ENCODE peak calls at places on chromosomes 6 and 20, in ten cellular contexts. Q is ovary; V is ascending aorta; D is PC-9; S is HepG2; B is A673; E is esophagus squamous epithelium; X is CD8-positive, alpha-beta T cell; K is IMR-90; U is breast epithelium. N is an unnamed sample. For H3K4me1, the result is how much of the 10 kb centered on the place peaks cover.

GRCh38 chr20:34579191-34579661 is 20.7 kb downstream of the MAP1LC3A start:
- DNase-seq in Q (no peak), V (peak), D (peak), S (peak), B (peak), E (no peak), X (no peak), K (peak), U (no peak), N (peak)

GRCh38 chr6:157381631-157382621 is 936 bp downstream of the ZDHHC14 start:
- DNase-seq in Q (peak), V (peak), D (peak), S (peak), B (peak), E (no peak), X (peak), K (peak), U (peak), N (peak)

GRCh38 chr6:80528115-80528514 is 421.6 kb downstream of the BCKDHB start:
- DNase-seq in Q (no peak), V (no peak), D (no peak), S (no peak), B (no peak), E (no peak), X (no peak), K (peak), U (no peak), N (no peak)

GRCh38 chr6:422423-423061 is 31.0 kb downstream of the IRF4 start:
- DNase-seq in Q (no peak), V (no peak), D (peak), S (peak), B (no peak), E (no peak), X (no peak), K (peak), U (no peak), N (peak)

GRCh38 chr6:116398366-116399005 is 27.7 kb downstream of the DSE start:
- DNase-seq in Q (no peak), V (no peak), D (peak), S (no peak), B (no peak), E (no peak), X (no peak), K (peak), U (no peak), N (peak)

GRCh38 chr20:57097245-57097935 is 169.1 kb downstream of the BMP7 start:
- DNase-seq in Q (no peak), V (no peak), D (no peak), S (no peak), B (no peak), E (no peak), X (no peak), K (no peak), U (no peak), N (no peak)

GRCh38 chr20:34105978-34106675 is 5.9 kb downstream of the EIF2S2 start:
- DNase-seq in Q (no peak), V (no peak), D (no peak), S (no peak), B (no peak), E (no peak), X (no peak), K (no peak), U (no peak), N (no peak)

GRCh38 chr20:19073584-19074198 is 138.8 kb upstream of the SLC24A3 start:
- DNase-seq in Q (no peak), V (no peak), D (no peak), S (peak), B (peak), E (no peak), X (no peak), K (no peak), U (no peak), N (no peak)

GRCh38 chr20:4814696-4815252 is 93.1 kb downstream of the PRND start:
- DNase-seq in Q (no peak), V (peak), D (no peak), S (no peak), B (no peak), E (peak), X (no peak), K (no peak), U (no peak), N (no peak)

GRCh38 chr6:141426400-141426980 is 706.2 kb upstream of the GJE1 start:
- DNase-seq in Q (no peak), V (no peak), D (no peak), S (no peak), B (no peak), E (no peak), X (no peak), K (no peak), U (no peak), N (no peak)

GRCh38 chr6:43286995-43287716 is 10.9 kb upstream of the SLC22A7 start:
- DNase-seq in Q (no peak), V (no peak), D (no peak), S (peak), B (no peak), E (no peak), X (no peak), K (no peak), U (no peak), N (no peak)

GRCh38 chr6:15247750-15248450 is 2.0 kb downstream of the JARID2 start:
- DNase-seq in Q (peak), V (peak), D (peak), S (peak), B (peak), E (peak), X (peak), K (peak), U (peak), N (peak)

GRCh38 chr20:45049904-45050471 is 50.9 kb downstream of the KCNS1 start:
- DNase-seq in Q (no peak), V (no peak), D (no peak), S (no peak), B (no peak), E (no peak), X (no peak), K (no peak), U (no peak), N (no peak)

GRCh38 chr6:25991785-25992412 is 29.3 kb downstream of the TRIM38 start:
- DNase-seq in Q (peak), V (peak), D (peak), S (peak), B (peak), E (no peak), X (peak), K (peak), U (peak), N (peak)

GRCh38 chr20:41002842-41003142 is 25.8 kb upstream of the TOP1 start:
- DNase-seq in Q (no peak), V (no peak), D (no peak), S (no peak), B (no peak), E (no peak), X (no peak), K (no peak), U (no peak), N (no peak)

GRCh38 chr6:31965700-31966099 is 6.2 kb downstream of the DXO start:
- DNase-seq in Q (no peak), V (no peak), D (no peak), S (no peak), B (no peak), E (no peak), X (no peak), K (no peak), U (no peak), N (no peak)

GRCh38 chr6:130625825-130626500 is 201.2 kb upstream of the SMLR1 start:
- DNase-seq in Q (no peak), V (no peak), D (no peak), S (no peak), B (peak), E (no peak), X (no peak), K (peak), U (no peak), N (no peak)

GRCh38 chr6:47733879-47734558 is 35.6 kb downstream of the ADGRF4 start:
- DNase-seq in Q (no peak), V (no peak), D (no peak), S (peak), B (peak), E (no peak), X (no peak), K (peak), U (no peak), N (peak)
- TF ChIP-seq CTCF in Q (no peak), V (no peak), D (peak), S (peak), B (peak), E (peak), X (peak), K (peak), U (peak), N (peak)

DNA sequence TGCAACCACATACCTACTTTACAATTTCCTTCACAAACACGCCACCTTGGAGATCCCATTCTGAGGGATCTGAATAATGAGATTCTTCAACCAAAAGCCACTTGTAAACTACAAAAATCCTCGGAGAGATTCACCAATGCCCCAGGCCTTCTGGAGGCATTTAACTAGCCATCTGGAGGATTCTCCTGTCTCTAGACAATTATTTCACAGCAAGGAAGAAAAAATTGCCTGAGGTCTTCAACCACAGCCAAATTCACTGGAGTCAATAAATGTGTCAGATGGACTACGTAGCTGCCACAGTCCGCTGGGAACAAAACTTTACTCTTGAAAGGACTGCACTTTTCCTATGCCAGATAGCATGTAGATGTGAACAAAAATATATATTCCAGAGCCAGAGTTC is 19.0 kb upstream of the DCDC2 start:
- DNase-seq in Q (no peak), V (no peak), D (no peak), S (no peak), B (peak), E (no peak), X (no peak), K (no peak), U (no peak), N (no peak)
- H3K4me1 ChIP-seq in Q (under half), V (under half), D (under half), S (under half), B (half or more), E (under half), X (under half), K (under half), U (under half), N (under half)

DNA sequence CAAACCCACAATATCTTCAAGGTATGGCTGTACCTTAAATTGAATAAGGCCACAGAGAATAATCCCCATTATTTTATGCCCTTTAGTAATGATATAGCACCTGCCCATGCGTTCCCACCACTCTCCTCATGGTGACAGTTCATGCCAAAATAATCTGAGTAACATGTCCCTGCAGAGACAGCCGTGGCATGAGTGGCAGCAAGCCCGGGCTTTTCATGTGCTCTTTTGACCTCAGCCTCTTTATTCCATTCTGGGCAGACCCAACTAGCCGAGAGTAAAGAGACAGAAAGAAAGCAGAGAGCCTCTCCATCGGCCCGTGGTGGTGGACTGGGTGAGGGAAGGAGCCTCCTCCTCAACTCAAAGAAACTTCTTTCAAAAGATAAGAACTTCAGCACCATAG is 19.9 kb upstream of the POPDC3 start:
- DNase-seq in Q (no peak), V (no peak), D (no peak), S (no peak), B (no peak), E (no peak), X (no peak), K (no peak), U (no peak), N (no peak)
- H3K27ac ChIP-seq in Q (no peak), V (no peak), D (no peak), S (no peak), B (no peak), E (no peak), X (no peak), K (no peak), U (no peak), N (no peak)

GRCh38 chr6:40611416-40611815 is 24.3 kb upstream of the LRFN2 start:
- DNase-seq in Q (no peak), V (no peak), D (no peak), S (no peak), B (no peak), E (no peak), X (no peak), K (no peak), U (no peak), N (no peak)
- TF ChIP-seq CTCF in Q (no peak), V (no peak), D (no peak), S (no peak), B (no peak), E (no peak), X (no peak), K (no peak), U (no peak), N (no peak)

DNA sequence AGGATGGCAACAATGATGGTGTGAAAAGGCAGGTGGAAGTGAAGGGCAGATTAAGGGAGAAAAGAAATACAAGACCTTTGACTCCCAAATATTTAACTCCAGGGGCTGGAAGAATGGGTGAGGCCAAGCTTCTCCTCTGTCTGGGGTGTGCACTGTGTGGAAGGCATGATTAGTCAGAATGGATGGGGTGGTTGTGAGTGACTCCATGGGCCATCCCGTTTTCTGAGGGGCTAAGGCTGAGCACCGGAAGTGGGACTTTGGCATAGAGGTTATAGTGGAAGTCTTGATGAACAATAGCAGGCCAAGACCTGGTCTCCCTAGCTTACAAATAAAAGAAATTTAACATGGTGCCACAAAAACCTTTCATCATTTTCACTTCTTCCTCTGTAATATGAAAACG is 12.1 kb downstream of the E2F3 start:
- DNase-seq in Q (no peak), V (no peak), D (no peak), S (no peak), B (no peak), E (no peak), X (no peak), K (no peak), U (no peak), N (no peak)
- H3K4me1 ChIP-seq in Q (under half), V (under half), D (under half), S (under half), B (under half), E (under half), X (under half), K (under half), U (under half), N (under half)

GRCh38 chr6:39178804-39179203 is 50.5 kb downstream of the KCNK5 start:
- DNase-seq in Q (no peak), V (no peak), D (no peak), S (no peak), B (no peak), E (no peak), X (no peak), K (no peak), U (no peak), N (no peak)
- H3K27ac ChIP-seq in Q (no peak), V (no peak), D (no peak), S (no peak), B (no peak), E (no peak), X (no peak), K (no peak), U (no peak), N (no peak)

DNA sequence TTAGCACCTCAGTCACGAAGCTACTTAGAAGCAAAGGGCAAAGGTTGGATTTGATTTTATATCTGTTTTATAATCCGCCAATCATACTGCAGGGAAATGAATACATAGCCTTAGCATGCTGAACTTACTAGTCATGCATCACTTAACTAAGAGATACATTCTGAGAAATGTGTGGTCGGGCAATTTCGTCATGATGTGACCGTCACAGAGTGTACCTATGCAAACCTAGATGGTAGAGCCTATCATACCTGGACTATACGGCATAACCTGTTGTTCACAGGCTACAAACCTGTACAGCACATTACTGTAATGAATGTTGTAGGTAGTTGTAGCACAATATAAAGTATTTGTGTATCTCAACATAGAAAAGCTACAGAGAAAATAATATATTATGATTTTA is 345.2 kb upstream of the RGS17 start:
- DNase-seq in Q (no peak), V (no peak), D (no peak), S (no peak), B (no peak), E (no peak), X (no peak), K (no peak), U (no peak), N (no peak)
- TF ChIP-seq CTCF in Q (no peak), V (no peak), D (no peak), S (no peak), B (no peak), E (no peak), X (no peak), K (no peak), U (no peak), N (no peak)